ENCODE peak calls at places on chromosomes 4 and X, in five cellular contexts. T is stomach, U is suprapubic skin, D is WERI-Rb-1, X is Karpas-422. E is an unnamed sample. For H3K9me3, the result is how much of the 10 kb centered on the place peaks cover.

GRCh38 chrX:21946925-21947641 is 6.6 kb downstream of the SMS start:
- DNase-seq in T (no peak), U (no peak), D (peak), X (no peak), E (no peak)

GRCh38 chr4:164210377-164210776 is 543.6 kb upstream of the SMIM31 start:
- DNase-seq in T (no peak), U (no peak), D (no peak), X (no peak), E (no peak)

GRCh38 chrX:68669094-68669830 is 21.8 kb downstream of the STARD8 start:
- DNase-seq in T (no peak), U (no peak), D (no peak), X (no peak), E (no peak)

GRCh38 chr4:8472689-8473197 is 32.2 kb downstream of the TRMT44 start:
- DNase-seq in T (no peak), U (no peak), D (no peak), X (no peak), E (no peak)

GRCh38 chr4:528296-528695 is 29.3 kb downstream of the PIGG start:
- DNase-seq in T (no peak), U (no peak), D (no peak), X (no peak), E (no peak)

GRCh38 chr4:38188631-38189101 is 228.5 kb downstream of the PTTG2 start:
- DNase-seq in T (peak), U (no peak), D (no peak), X (no peak), E (no peak)

GRCh38 chr4:25948051-25948450 is 34.0 kb downstream of the SMIM20 start:
- DNase-seq in T (no peak), U (no peak), D (no peak), X (no peak), E (no peak)

GRCh38 chr4:26023191-26023972 is 109.4 kb downstream of the SMIM20 start:
- DNase-seq in T (no peak), U (no peak), D (no peak), X (no peak), E (no peak)

GRCh38 chr4:157014621-157015591 is 43.3 kb upstream of the PDGFC start:
- DNase-seq in T (no peak), U (no peak), D (no peak), X (no peak), E (no peak)

GRCh38 chrX:140815868-140816267 is 106.3 kb downstream of the LINC00632 start:
- DNase-seq in T (no peak), U (no peak), D (no peak), X (no peak), E (no peak)

GRCh38 chrX:57083143-57083542 is 38.2 kb downstream of the SPIN2B start:
- DNase-seq in T (no peak), U (no peak), D (no peak), X (no peak), E (no peak)

GRCh38 chr4:123396294-123397275 is at the start of gene SPRY1:
- DNase-seq in T (peak), U (peak), D (peak), X (no peak), E (peak)

GRCh38 chr4:128835498-128836222 is 26.2 kb downstream of the JADE1 start:
- DNase-seq in T (peak), U (no peak), D (no peak), X (no peak), E (no peak)

GRCh38 chrX:132169554-132169953 is 41.7 kb upstream of the FRMD7 start:
- DNase-seq in T (no peak), U (no peak), D (no peak), X (no peak), E (no peak)

GRCh38 chr4:98522603-98523395 is 135.6 kb downstream of the TSPAN5 start:
- DNase-seq in T (no peak), U (no peak), D (no peak), X (no peak), E (no peak)

GRCh38 chr4:4919926-4920325 is 60.5 kb downstream of the MSX1 start:
- DNase-seq in T (no peak), U (peak), D (no peak), X (no peak), E (no peak)

GRCh38 chrX:70166601-70167590 is 10.4 kb upstream of the DGAT2L6 start:
- DNase-seq in T (no peak), U (no peak), D (no peak), X (no peak), E (no peak)

GRCh38 chrX:115560211-115560977 is 580 bp upstream of the PLS3 start:
- DNase-seq in T (no peak), U (no peak), D (no peak), X (no peak), E (peak)

GRCh38 chr4:7458066-7458425 is 23.3 kb upstream of the PSAPL1 start:
- DNase-seq in T (no peak), U (no peak), D (no peak), X (no peak), E (no peak)

DNA sequence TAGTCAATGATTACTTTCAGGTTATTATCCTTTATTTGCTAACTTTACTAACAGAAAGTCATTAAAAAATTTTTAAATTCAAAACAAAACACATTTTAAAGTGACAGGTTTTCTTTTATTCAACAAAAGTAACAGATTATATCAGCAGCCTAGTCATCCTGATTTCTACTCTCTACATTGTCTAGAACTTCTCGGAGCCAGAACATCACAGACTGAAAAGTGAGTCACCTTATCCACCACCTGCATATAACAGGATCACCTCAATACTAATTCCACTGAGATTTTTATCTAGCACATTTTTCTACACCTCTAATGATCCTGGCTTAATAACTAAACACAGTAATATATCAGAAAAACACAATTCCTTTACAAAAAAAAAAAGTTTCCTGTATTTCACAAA is 47.9 kb upstream of the SMARCAD1 start:
- DNase-seq in T (no peak), U (no peak), D (no peak), X (no peak), E (no peak)
- H3K9me3 ChIP-seq in T (under half), U (under half), D (under half), X (under half), E (under half)

GRCh38 chrX:153434801-153435200 is 11.1 kb downstream of the TREX2 start:
- DNase-seq in T (no peak), U (no peak), D (no peak), X (no peak), E (no peak)
- H3K27ac ChIP-seq in T (no peak), U (no peak), D (no peak), X (no peak), E (no peak)

DNA sequence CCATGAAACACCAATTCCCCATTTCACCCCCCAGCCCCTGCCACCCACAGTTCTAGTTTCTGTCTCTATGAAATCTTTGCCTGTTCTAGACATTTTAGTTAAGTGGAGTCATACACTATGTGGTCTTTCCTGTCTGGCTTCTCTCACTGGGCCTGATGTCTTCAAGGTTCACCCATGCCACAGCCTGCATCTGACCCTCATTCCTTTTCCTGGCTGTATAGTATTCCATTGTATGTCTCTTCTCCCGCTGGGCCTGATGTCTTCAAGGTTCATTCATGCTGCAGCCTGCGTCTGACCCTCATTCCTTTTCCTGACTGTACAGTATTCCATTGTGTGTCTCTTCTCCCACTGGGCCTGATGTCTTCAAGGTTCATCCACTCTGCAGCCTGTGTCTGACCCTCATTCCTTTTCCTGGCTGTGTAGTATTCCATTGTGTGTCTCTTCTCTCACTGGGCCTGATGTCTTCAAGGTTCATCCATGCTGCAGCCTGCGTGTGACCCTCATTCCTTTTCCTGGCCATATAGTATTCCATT is 191.7 kb downstream of the CRLF2 start:
- DNase-seq in T (no peak), U (no peak), D (no peak), X (no peak), E (peak)
- H3K9me3 ChIP-seq in T (half or more), U (under half), D (under half), X (under half), E (under half)

GRCh38 chr4:87046111-87046510 is 111.3 kb downstream of the AFF1 start:
- DNase-seq in T (no peak), U (no peak), D (no peak), X (no peak), E (no peak)
- H3K27ac ChIP-seq in T (no peak), U (peak), D (no peak), X (no peak), E (peak)

DNA sequence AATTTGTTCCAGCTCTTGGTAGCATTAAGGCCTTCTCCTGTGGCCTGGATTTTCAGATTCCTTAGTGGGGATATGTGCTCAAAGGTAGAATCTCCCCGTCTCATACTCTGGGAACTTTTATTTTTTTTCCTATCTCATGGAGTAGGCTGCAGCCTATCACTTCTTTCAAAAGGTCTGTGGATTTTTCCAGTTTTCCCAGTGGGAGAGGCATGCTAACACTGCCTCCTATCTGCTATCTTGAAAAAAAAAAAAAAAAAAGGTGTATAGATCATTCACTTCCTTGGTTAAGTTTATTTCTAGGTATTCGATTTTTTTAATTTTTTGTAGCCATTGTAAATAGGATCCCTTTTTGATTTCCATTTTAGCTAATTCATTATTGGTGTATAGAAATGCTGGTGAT is 67.1 kb downstream of the IL15 start:
- DNase-seq in T (no peak), U (no peak), D (no peak), X (no peak), E (no peak)
- H3K9me3 ChIP-seq in T (under half), U (under half), D (under half), X (under half), E (under half)

GRCh38 chrX:65667503-65668355 is at the start of gene MSN:
- DNase-seq in T (peak), U (peak), D (no peak), X (peak), E (peak)
- H3K27ac ChIP-seq in T (peak), U (peak), D (no peak), X (peak), E (peak)